ENCODE peak calls at places on chromosomes 3 and 15, in nine cellular contexts. X, E, A, C, S, Z, W, F and R are unnamed samples.

GRCh38 chr3:171880471-171880870 is 37.3 kb downstream of the TMEM212 start:
- DNase-seq in X (no peak), E (no peak), A (no peak), C (no peak), S (no peak), Z (no peak), W (no peak), F (no peak), R (no peak)

GRCh38 chr15:67902579-67902979 is 62.7 kb upstream of the RNU6-1 start:
- DNase-seq in X (no peak), E (no peak), A (no peak), C (no peak), S (no peak), Z (no peak), W (no peak), F (no peak), R (no peak)

GRCh38 chr3:106001923-106002322 is 133.1 kb upstream of the CBLB start:
- DNase-seq in X (no peak), E (no peak), A (no peak), C (no peak), S (no peak), Z (no peak), W (no peak), F (no peak), R (no peak)

GRCh38 chr3:186287723-186288122 is 74.3 kb downstream of the DGKG start:
- DNase-seq in X (no peak), E (peak), A (no peak), C (no peak), S (no peak), Z (no peak), W (peak), F (peak), R (no peak)

GRCh38 chr3:52246728-52247454 is 1.3 kb downstream of the PPM1M start:
- DNase-seq in X (no peak), E (no peak), A (peak), C (no peak), S (peak), Z (no peak), W (no peak), F (no peak), R (no peak)

GRCh38 chr3:177606891-177607290 is 409.6 kb upstream of the TBL1XR1 start:
- DNase-seq in X (no peak), E (peak), A (no peak), C (no peak), S (no peak), Z (no peak), W (no peak), F (no peak), R (no peak)

GRCh38 chr15:78682013-78682651 is 41.1 kb upstream of the CHRNB4 start:
- DNase-seq in X (no peak), E (no peak), A (no peak), C (no peak), S (no peak), Z (no peak), W (no peak), F (no peak), R (no peak)

GRCh38 chr15:59388670-59389069 is 16.0 kb upstream of the MYO1E start:
- DNase-seq in X (no peak), E (peak), A (no peak), C (no peak), S (no peak), Z (no peak), W (peak), F (peak), R (no peak)

GRCh38 chr3:30681276-30682211 is 75.1 kb downstream of the TGFBR2 start:
- DNase-seq in X (no peak), E (peak), A (peak), C (no peak), S (no peak), Z (no peak), W (peak), F (peak), R (no peak)

GRCh38 chr15:43226436-43227305 is 5.9 kb upstream of the EPB42 start:
- DNase-seq in X (no peak), E (no peak), A (no peak), C (no peak), S (no peak), Z (no peak), W (no peak), F (no peak), R (no peak)